ENCODE peak calls at places on chromosome 17, in four cellular contexts. One of them, this sample, is unnamed.

GRCh38 chr17:31544186-31544585 is 152.7 kb downstream of the RAB11FIP4 start:
- DNase-seq in activated CD4-positive, alpha-beta T cell treated with anti-CD3 and anti-CD28 coated beads, Interleukin-2, amount 10 ng/mL, durations not matched to agents 7 days and 5 days: no peak
- DNase-seq in cerebellum: no peak
- DNase-seq in AG09319: no peak
- DNase-seq in this sample: no peak

GRCh38 chr17:2042355-2042929 is 620 bp downstream of the OVCA2 start:
- DNase-seq in activated CD4-positive, alpha-beta T cell treated with anti-CD3 and anti-CD28 coated beads, Interleukin-2, amount 10 ng/mL, durations not matched to agents 7 days and 5 days: no peak
- DNase-seq in cerebellum: no peak
- DNase-seq in AG09319: no peak
- DNase-seq in this sample: no peak

GRCh38 chr17:73586921-73587680 is 57.1 kb downstream of the SDK2 start:
- DNase-seq in cerebellum: no peak
- DNase-seq in activated CD4-positive, alpha-beta T cell treated with anti-CD3 and anti-CD28 coated beads, Interleukin-2, amount 10 ng/mL, durations not matched to agents 7 days and 5 days: no peak
- DNase-seq in AG09319: no peak
- DNase-seq in this sample: no peak

GRCh38 chr17:42459983-42460300 is 1.3 kb downstream of the ATP6V0A1 start:
- DNase-seq in AG09319: peak; percentile 20
- DNase-seq in activated CD4-positive, alpha-beta T cell treated with anti-CD3 and anti-CD28 coated beads, Interleukin-2, amount 10 ng/mL, durations not matched to agents 7 days and 5 days: peak; percentile 49
- DNase-seq in cerebellum: peak; percentile 11
- DNase-seq in this sample: peak; percentile 59

GRCh38 chr17:2050871-2051387 is 4.0 kb upstream of the HIC1 start:
- DNase-seq in AG09319: no peak
- DNase-seq in activated CD4-positive, alpha-beta T cell treated with anti-CD3 and anti-CD28 coated beads, Interleukin-2, amount 10 ng/mL, durations not matched to agents 7 days and 5 days: no peak
- DNase-seq in cerebellum: peak; percentile 37
- DNase-seq in this sample: no peak

GRCh38 chr17:21288581-21289017 is 4.1 kb downstream of the MAP2K3 start:
- DNase-seq in AG09319: no peak
- DNase-seq in cerebellum: no peak
- DNase-seq in activated CD4-positive, alpha-beta T cell treated with anti-CD3 and anti-CD28 coated beads, Interleukin-2, amount 10 ng/mL, durations not matched to agents 7 days and 5 days: peak; percentile 34
- DNase-seq in this sample: peak; percentile 37

GRCh38 chr17:28507567-28508195 is 1.5 kb downstream of the FOXN1 start:
- DNase-seq in activated CD4-positive, alpha-beta T cell treated with anti-CD3 and anti-CD28 coated beads, Interleukin-2, amount 10 ng/mL, durations not matched to agents 7 days and 5 days: no peak
- DNase-seq in cerebellum: no peak
- DNase-seq in AG09319: no peak
- DNase-seq in this sample: no peak

GRCh38 chr17:10162034-10162433 is 36.4 kb downstream of the GAS7 start:
- DNase-seq in activated CD4-positive, alpha-beta T cell treated with anti-CD3 and anti-CD28 coated beads, Interleukin-2, amount 10 ng/mL, durations not matched to agents 7 days and 5 days: no peak
- DNase-seq in cerebellum: no peak
- DNase-seq in AG09319: no peak
- DNase-seq in this sample: no peak

GRCh38 chr17:66542183-66542966 is 240.0 kb downstream of the PRKCA start:
- DNase-seq in cerebellum: no peak
- DNase-seq in AG09319: no peak
- DNase-seq in activated CD4-positive, alpha-beta T cell treated with anti-CD3 and anti-CD28 coated beads, Interleukin-2, amount 10 ng/mL, durations not matched to agents 7 days and 5 days: no peak
- DNase-seq in this sample: peak; percentile 73

GRCh38 chr17:81426676-81427445 is 31.6 kb downstream of the BAHCC1 start:
- DNase-seq in AG09319: no peak
- DNase-seq in activated CD4-positive, alpha-beta T cell treated with anti-CD3 and anti-CD28 coated beads, Interleukin-2, amount 10 ng/mL, durations not matched to agents 7 days and 5 days: no peak
- DNase-seq in cerebellum: no peak
- DNase-seq in this sample: peak; percentile 52

GRCh38 chr17:1683489-1683888 is 1.2 kb downstream of the PRPF8 start:
- DNase-seq in activated CD4-positive, alpha-beta T cell treated with anti-CD3 and anti-CD28 coated beads, Interleukin-2, amount 10 ng/mL, durations not matched to agents 7 days and 5 days: no peak
- DNase-seq in cerebellum: no peak
- DNase-seq in AG09319: no peak
- DNase-seq in this sample: peak; percentile 30

GRCh38 chr17:11969565-11969964 is 27.7 kb downstream of the ZNF18 start:
- DNase-seq in cerebellum: no peak
- DNase-seq in AG09319: no peak
- DNase-seq in activated CD4-positive, alpha-beta T cell treated with anti-CD3 and anti-CD28 coated beads, Interleukin-2, amount 10 ng/mL, durations not matched to agents 7 days and 5 days: no peak
- DNase-seq in this sample: no peak

GRCh38 chr17:73968680-73969079 is 234.8 kb upstream of the RPL38 start:
- DNase-seq in AG09319: no peak
- DNase-seq in cerebellum: no peak
- DNase-seq in activated CD4-positive, alpha-beta T cell treated with anti-CD3 and anti-CD28 coated beads, Interleukin-2, amount 10 ng/mL, durations not matched to agents 7 days and 5 days: no peak
- DNase-seq in this sample: no peak

GRCh38 chr17:83006515-83007455 is 72.6 kb upstream of the METRNL start:
- DNase-seq in activated CD4-positive, alpha-beta T cell treated with anti-CD3 and anti-CD28 coated beads, Interleukin-2, amount 10 ng/mL, durations not matched to agents 7 days and 5 days: no peak
- DNase-seq in cerebellum: no peak
- DNase-seq in AG09319: no peak
- DNase-seq in this sample: no peak

GRCh38 chr17:71975998-71976649 is 144.7 kb upstream of the SOX9 start:
- DNase-seq in cerebellum: peak; percentile 27
- DNase-seq in activated CD4-positive, alpha-beta T cell treated with anti-CD3 and anti-CD28 coated beads, Interleukin-2, amount 10 ng/mL, durations not matched to agents 7 days and 5 days: no peak
- DNase-seq in AG09319: peak; percentile 96
- DNase-seq in this sample: no peak

GRCh38 chr17:14471052-14471451 is 170.2 kb downstream of the HS3ST3B1 start:
- DNase-seq in activated CD4-positive, alpha-beta T cell treated with anti-CD3 and anti-CD28 coated beads, Interleukin-2, amount 10 ng/mL, durations not matched to agents 7 days and 5 days: no peak
- DNase-seq in cerebellum: no peak
- DNase-seq in AG09319: peak; percentile 79
- DNase-seq in this sample: no peak

GRCh38 chr17:44004077-44004760 is at the start of gene NAGS:
- DNase-seq in cerebellum: no peak
- DNase-seq in AG09319: no peak
- DNase-seq in activated CD4-positive, alpha-beta T cell treated with anti-CD3 and anti-CD28 coated beads, Interleukin-2, amount 10 ng/mL, durations not matched to agents 7 days and 5 days: no peak
- DNase-seq in this sample: no peak

GRCh38 chr17:66200685-66201092 is 8.8 kb upstream of the CEP112 start:
- DNase-seq in cerebellum: no peak
- DNase-seq in AG09319: peak; percentile 59
- DNase-seq in activated CD4-positive, alpha-beta T cell treated with anti-CD3 and anti-CD28 coated beads, Interleukin-2, amount 10 ng/mL, durations not matched to agents 7 days and 5 days: peak; percentile 63
- DNase-seq in this sample: peak; percentile 53

GRCh38 chr17:72205357-72205756 is 84.5 kb downstream of the SOX9 start:
- DNase-seq in activated CD4-positive, alpha-beta T cell treated with anti-CD3 and anti-CD28 coated beads, Interleukin-2, amount 10 ng/mL, durations not matched to agents 7 days and 5 days: no peak
- DNase-seq in cerebellum: no peak
- DNase-seq in AG09319: no peak
- DNase-seq in this sample: no peak

GRCh38 chr17:9298135-9298534 is 276.8 kb downstream of the NTN1 start:
- DNase-seq in activated CD4-positive, alpha-beta T cell treated with anti-CD3 and anti-CD28 coated beads, Interleukin-2, amount 10 ng/mL, durations not matched to agents 7 days and 5 days: no peak
- DNase-seq in AG09319: no peak
- DNase-seq in cerebellum: no peak
- DNase-seq in this sample: no peak

GRCh38 chr17:66689192-66689591 is 145.7 kb upstream of the CACNG5 start:
- DNase-seq in cerebellum: no peak
- DNase-seq in activated CD4-positive, alpha-beta T cell treated with anti-CD3 and anti-CD28 coated beads, Interleukin-2, amount 10 ng/mL, durations not matched to agents 7 days and 5 days: no peak
- DNase-seq in AG09319: no peak
- DNase-seq in this sample: no peak

GRCh38 chr17:880074-880870 is 98.1 kb downstream of the MRM3 start:
- DNase-seq in cerebellum: no peak
- DNase-seq in activated CD4-positive, alpha-beta T cell treated with anti-CD3 and anti-CD28 coated beads, Interleukin-2, amount 10 ng/mL, durations not matched to agents 7 days and 5 days: no peak
- DNase-seq in AG09319: no peak
- DNase-seq in this sample: no peak

GRCh38 chr17:83190601-83191387 is 111.4 kb downstream of the METRNL start:
- DNase-seq in activated CD4-positive, alpha-beta T cell treated with anti-CD3 and anti-CD28 coated beads, Interleukin-2, amount 10 ng/mL, durations not matched to agents 7 days and 5 days: peak; percentile 3
- DNase-seq in cerebellum: no peak
- DNase-seq in AG09319: no peak
- DNase-seq in this sample: no peak

GRCh38 chr17:58120195-58120822 is 27.9 kb upstream of the OR4D1 start:
- DNase-seq in AG09319: peak; percentile 4
- DNase-seq in cerebellum: no peak
- DNase-seq in activated CD4-positive, alpha-beta T cell treated with anti-CD3 and anti-CD28 coated beads, Interleukin-2, amount 10 ng/mL, durations not matched to agents 7 days and 5 days: peak; percentile 77
- DNase-seq in this sample: peak; percentile 69

GRCh38 chr17:81996757-81997441 is 19.5 kb downstream of the ASPSCR1 start:
- DNase-seq in AG09319: no peak
- DNase-seq in activated CD4-positive, alpha-beta T cell treated with anti-CD3 and anti-CD28 coated beads, Interleukin-2, amount 10 ng/mL, durations not matched to agents 7 days and 5 days: no peak
- DNase-seq in cerebellum: no peak
- DNase-seq in this sample: no peak

GRCh38 chr17:5877948-5878347 is 192.2 kb upstream of the WSCD1 start:
- DNase-seq in cerebellum: no peak
- DNase-seq in activated CD4-positive, alpha-beta T cell treated with anti-CD3 and anti-CD28 coated beads, Interleukin-2, amount 10 ng/mL, durations not matched to agents 7 days and 5 days: no peak
- DNase-seq in AG09319: no peak
- DNase-seq in this sample: no peak

GRCh38 chr17:79033741-79034501 is 10.0 kb downstream of the C1QTNF1 start:
- DNase-seq in cerebellum: peak; percentile 26
- DNase-seq in activated CD4-positive, alpha-beta T cell treated with anti-CD3 and anti-CD28 coated beads, Interleukin-2, amount 10 ng/mL, durations not matched to agents 7 days and 5 days: no peak
- DNase-seq in AG09319: no peak
- DNase-seq in this sample: no peak

GRCh38 chr17:42969006-42969581 is 4.8 kb upstream of the AARSD1 start:
- DNase-seq in cerebellum: no peak
- DNase-seq in AG09319: no peak
- DNase-seq in activated CD4-positive, alpha-beta T cell treated with anti-CD3 and anti-CD28 coated beads, Interleukin-2, amount 10 ng/mL, durations not matched to agents 7 days and 5 days: no peak
- DNase-seq in this sample: peak; percentile 48

GRCh38 chr17:73313526-73314127 is 1.8 kb upstream of the CDC42EP4 start:
- DNase-seq in AG09319: no peak
- DNase-seq in activated CD4-positive, alpha-beta T cell treated with anti-CD3 and anti-CD28 coated beads, Interleukin-2, amount 10 ng/mL, durations not matched to agents 7 days and 5 days: no peak
- DNase-seq in cerebellum: no peak
- DNase-seq in this sample: no peak

GRCh38 chr17:38598995-38599394 is 6.8 kb downstream of the SRCIN1 start:
- DNase-seq in AG09319: no peak
- DNase-seq in activated CD4-positive, alpha-beta T cell treated with anti-CD3 and anti-CD28 coated beads, Interleukin-2, amount 10 ng/mL, durations not matched to agents 7 days and 5 days: no peak
- DNase-seq in cerebellum: no peak
- DNase-seq in this sample: no peak

GRCh38 chr17:38705803-38706624 is 941 bp downstream of the MLLT6 start:
- DNase-seq in activated CD4-positive, alpha-beta T cell treated with anti-CD3 and anti-CD28 coated beads, Interleukin-2, amount 10 ng/mL, durations not matched to agents 7 days and 5 days: peak; percentile 17
- DNase-seq in cerebellum: peak; percentile 54
- DNase-seq in AG09319: no peak
- DNase-seq in this sample: no peak

GRCh38 chr17:59706900-59707181 is 389 bp downstream of the PTRH2 start:
- DNase-seq in activated CD4-positive, alpha-beta T cell treated with anti-CD3 and anti-CD28 coated beads, Interleukin-2, amount 10 ng/mL, durations not matched to agents 7 days and 5 days: no peak
- DNase-seq in cerebellum: no peak
- DNase-seq in AG09319: no peak
- DNase-seq in this sample: no peak

GRCh38 chr17:5557485-5557884 is 26.8 kb downstream of the NLRP1 start:
- DNase-seq in activated CD4-positive, alpha-beta T cell treated with anti-CD3 and anti-CD28 coated beads, Interleukin-2, amount 10 ng/mL, durations not matched to agents 7 days and 5 days: no peak
- DNase-seq in cerebellum: no peak
- DNase-seq in AG09319: no peak
- DNase-seq in this sample: no peak

GRCh38 chr17:7745748-7746470 is 28.4 kb downstream of the DNAH2 start:
- DNase-seq in activated CD4-positive, alpha-beta T cell treated with anti-CD3 and anti-CD28 coated beads, Interleukin-2, amount 10 ng/mL, durations not matched to agents 7 days and 5 days: no peak
- DNase-seq in cerebellum: no peak
- DNase-seq in AG09319: peak; percentile 57
- DNase-seq in this sample: peak; percentile 45

GRCh38 chr17:73151888-73152633 is 12.7 kb upstream of the SSTR2 start:
- DNase-seq in cerebellum: no peak
- DNase-seq in AG09319: no peak
- DNase-seq in activated CD4-positive, alpha-beta T cell treated with anti-CD3 and anti-CD28 coated beads, Interleukin-2, amount 10 ng/mL, durations not matched to agents 7 days and 5 days: no peak
- DNase-seq in this sample: peak; percentile 81